ENCODE peak calls at places on chromosomes 13 and 19, in four cellular contexts. One of them, this sample, is unnamed.

GRCh38 chr13:28035146-28035782 is 46.8 kb upstream of the URAD start:
- DNase-seq in WTC11: no peak
- DNase-seq in natural killer cell: no peak
- DNase-seq in tibial nerve: no peak
- DNase-seq in this sample: no peak

GRCh38 chr13:45626731-45627374 is 11.3 kb upstream of the ERICH6B start:
- DNase-seq in tibial nerve: no peak
- DNase-seq in natural killer cell: no peak
- DNase-seq in WTC11: no peak
- DNase-seq in this sample: no peak

GRCh38 chr13:98527526-98527925 is 49.4 kb downstream of the STK24 start:
- DNase-seq in tibial nerve: no peak
- DNase-seq in natural killer cell: no peak
- DNase-seq in WTC11: no peak
- DNase-seq in this sample: no peak

GRCh38 chr13:65789815-65790214 is 1440.3 kb downstream of the PCDH9 start:
- DNase-seq in WTC11: no peak
- DNase-seq in tibial nerve: no peak
- DNase-seq in natural killer cell: no peak
- DNase-seq in this sample: no peak

GRCh38 chr13:113453962-113454361 is 674 bp upstream of the ADPRHL1 start:
- DNase-seq in tibial nerve: no peak
- DNase-seq in natural killer cell: no peak
- DNase-seq in WTC11: no peak
- DNase-seq in this sample: no peak

GRCh38 chr13:30972888-30973377 is 40.5 kb downstream of the TEX26 start:
- DNase-seq in tibial nerve: no peak
- DNase-seq in natural killer cell: no peak
- DNase-seq in WTC11: no peak
- DNase-seq in this sample: no peak

GRCh38 chr13:35598233-35598632 is 121.7 kb upstream of the MAB21L1 start:
- DNase-seq in natural killer cell: no peak
- DNase-seq in tibial nerve: no peak
- DNase-seq in WTC11: no peak
- DNase-seq in this sample: no peak

GRCh38 chr13:95262837-95263381 is 38.3 kb downstream of the ABCC4 start:
- DNase-seq in tibial nerve: no peak
- DNase-seq in WTC11: no peak
- DNase-seq in natural killer cell: no peak
- DNase-seq in this sample: no peak

GRCh38 chr19:51371186-51371690 is 1.2 kb downstream of the NKG7 start:
- DNase-seq in natural killer cell: no peak
- DNase-seq in tibial nerve: no peak
- DNase-seq in WTC11: no peak
- DNase-seq in this sample: no peak

GRCh38 chr19:55368701-55369563 is 1.3 kb downstream of the IL11 start:
- DNase-seq in tibial nerve: no peak
- DNase-seq in natural killer cell: no peak
- DNase-seq in WTC11: peak; percentile 49
- DNase-seq in this sample: no peak

GRCh38 chr19:7455600-7456296 is 33.1 kb downstream of the PEX11G start:
- DNase-seq in natural killer cell: no peak
- DNase-seq in tibial nerve: no peak
- DNase-seq in WTC11: no peak
- DNase-seq in this sample: no peak

GRCh38 chr13:80011448-80012212 is 329.3 kb downstream of the SPRY2 start:
- DNase-seq in WTC11: no peak
- DNase-seq in natural killer cell: no peak
- DNase-seq in tibial nerve: no peak
- DNase-seq in this sample: no peak

GRCh38 chr19:12952488-12953455 is 4.3 kb downstream of the GADD45GIP1 start:
- DNase-seq in natural killer cell: no peak
- DNase-seq in tibial nerve: no peak
- DNase-seq in WTC11: no peak
- DNase-seq in this sample: no peak

GRCh38 chr19:10424011-10424637 is 3.8 kb downstream of the PDE4A start:
- DNase-seq in tibial nerve: peak; percentile 60
- DNase-seq in WTC11: peak; percentile 92
- DNase-seq in natural killer cell: peak; percentile 69
- DNase-seq in this sample: peak; percentile 74

GRCh38 chr19:17281391-17282304 is at the start of gene ANKLE1:
- DNase-seq in tibial nerve: no peak
- DNase-seq in WTC11: peak; percentile 68
- DNase-seq in natural killer cell: no peak
- DNase-seq in this sample: no peak

GRCh38 chr13:63425131-63425530 is 2009.5 kb upstream of the PCDH20 start:
- DNase-seq in WTC11: no peak
- DNase-seq in natural killer cell: no peak
- DNase-seq in tibial nerve: no peak
- DNase-seq in this sample: no peak

GRCh38 chr19:1167687-1168561 is 6.1 kb downstream of the SBNO2 start:
- DNase-seq in WTC11: peak; percentile 19
- DNase-seq in tibial nerve: no peak
- DNase-seq in natural killer cell: no peak
- DNase-seq in this sample: no peak

GRCh38 chr19:40686882-40687524 is 3.4 kb downstream of the NUMBL start:
- DNase-seq in tibial nerve: no peak
- DNase-seq in natural killer cell: no peak
- DNase-seq in WTC11: no peak
- DNase-seq in this sample: no peak

GRCh38 chr19:35311901-35312665 is 16.9 kb upstream of the CD22 start:
- DNase-seq in natural killer cell: no peak
- DNase-seq in WTC11: no peak
- DNase-seq in tibial nerve: no peak
- DNase-seq in this sample: no peak

GRCh38 chr13:89748716-89749115 is 1598.8 kb upstream of the MIR17HG start:
- DNase-seq in WTC11: no peak
- DNase-seq in natural killer cell: no peak
- DNase-seq in tibial nerve: no peak
- DNase-seq in this sample: no peak

GRCh38 chr13:113809934-113810333 is 50.9 kb downstream of the TMEM255B start:
- DNase-seq in WTC11: no peak
- DNase-seq in natural killer cell: no peak
- DNase-seq in tibial nerve: no peak
- DNase-seq in this sample: no peak

GRCh38 chr13:70311175-70311574 is 202.9 kb upstream of the KLHL1 start:
- DNase-seq in natural killer cell: no peak
- DNase-seq in tibial nerve: no peak
- DNase-seq in WTC11: no peak
- DNase-seq in this sample: no peak

GRCh38 chr19:39070888-39071287 is 13.3 kb upstream of the ACP7 start:
- DNase-seq in tibial nerve: no peak
- DNase-seq in WTC11: no peak
- DNase-seq in natural killer cell: no peak
- DNase-seq in this sample: no peak

GRCh38 chr19:52991021-52991420 is 22.7 kb upstream of the ERVV-1 start:
- DNase-seq in WTC11: no peak
- DNase-seq in natural killer cell: no peak
- DNase-seq in tibial nerve: no peak
- DNase-seq in this sample: no peak

GRCh38 chr19:14116918-14117578 is 514 bp downstream of the PRKACA start:
- DNase-seq in natural killer cell: peak; percentile 41
- DNase-seq in tibial nerve: no peak
- DNase-seq in WTC11: peak; percentile 32
- DNase-seq in this sample: no peak

GRCh38 chr13:47372742-47373141 is 475.9 kb upstream of the HTR2A start:
- DNase-seq in tibial nerve: no peak
- DNase-seq in natural killer cell: no peak
- DNase-seq in WTC11: no peak
- DNase-seq in this sample: no peak

GRCh38 chr19:46015080-46015960 is 7.5 kb downstream of the PGLYRP1 start:
- DNase-seq in natural killer cell: peak; percentile 62
- DNase-seq in WTC11: peak; percentile 92
- DNase-seq in tibial nerve: no peak
- DNase-seq in this sample: peak; percentile 46

GRCh38 chr19:29576043-29576442 is 30.0 kb upstream of the POP4 start:
- DNase-seq in natural killer cell: no peak
- DNase-seq in WTC11: no peak
- DNase-seq in tibial nerve: no peak
- DNase-seq in this sample: no peak

GRCh38 chr13:28047784-28048388 is 52.5 kb downstream of the FLT3 start:
- DNase-seq in tibial nerve: no peak
- DNase-seq in WTC11: no peak
- DNase-seq in natural killer cell: no peak
- DNase-seq in this sample: no peak

GRCh38 chr19:355134-355533 is 10.5 kb upstream of the MIER2 start:
- DNase-seq in WTC11: no peak
- DNase-seq in tibial nerve: no peak
- DNase-seq in natural killer cell: no peak
- DNase-seq in this sample: no peak

GRCh38 chr19:48795855-48796142 is 15.0 kb downstream of the BCAT2 start:
- DNase-seq in tibial nerve: no peak
- DNase-seq in natural killer cell: no peak
- DNase-seq in WTC11: no peak
- DNase-seq in this sample: no peak

GRCh38 chr19:944171-944567 is 18.3 kb downstream of the ARID3A start:
- DNase-seq in natural killer cell: no peak
- DNase-seq in WTC11: no peak
- DNase-seq in tibial nerve: no peak
- DNase-seq in this sample: no peak

GRCh38 chr13:39809466-39809865 is 154.0 kb downstream of the COG6 start:
- DNase-seq in WTC11: no peak
- DNase-seq in tibial nerve: no peak
- DNase-seq in natural killer cell: no peak
- DNase-seq in this sample: no peak

GRCh38 chr19:46294475-46294874 is 2.4 kb upstream of the HIF3A start:
- DNase-seq in WTC11: no peak
- DNase-seq in tibial nerve: no peak
- DNase-seq in natural killer cell: no peak
- DNase-seq in this sample: no peak

GRCh38 chr13:51614350-51614786 is 30.1 kb downstream of the WDFY2 start:
- DNase-seq in WTC11: no peak
- DNase-seq in natural killer cell: no peak
- DNase-seq in tibial nerve: no peak
- DNase-seq in this sample: no peak

GRCh38 chr13:67330149-67330548 is 100.0 kb upstream of the PCDH9 start:
- DNase-seq in WTC11: no peak
- DNase-seq in tibial nerve: no peak
- DNase-seq in natural killer cell: no peak
- DNase-seq in this sample: no peak

DNA sequence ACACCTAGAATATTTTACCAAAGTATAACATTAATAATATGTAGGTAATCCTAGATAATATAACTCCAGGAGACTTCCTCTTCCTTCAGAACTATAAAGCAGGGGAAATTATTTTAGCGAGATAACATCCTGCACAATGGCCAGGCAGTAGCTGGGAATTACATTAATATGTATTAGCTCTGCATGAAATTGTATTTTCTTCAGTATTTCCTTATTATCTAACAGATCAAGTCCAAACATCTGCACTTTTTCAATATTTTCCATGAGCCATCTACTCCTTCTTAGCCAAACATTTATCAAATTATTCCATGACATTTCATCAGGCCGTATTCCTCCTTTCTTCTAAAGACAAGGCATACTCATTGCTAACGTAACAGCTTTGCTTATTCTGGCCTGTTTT is 98.8 kb upstream of the PCDH9 start:
- DNase-seq in natural killer cell: no peak
- DNase-seq in tibial nerve: no peak
- DNase-seq in WTC11: no peak
- DNase-seq in this sample: no peak
- TF ChIP-seq CTCF in natural killer cell: no peak
- TF ChIP-seq CTCF in tibial nerve: no peak
- TF ChIP-seq CTCF in WTC11: no peak
- TF ChIP-seq CTCF in this sample: no peak

DNA sequence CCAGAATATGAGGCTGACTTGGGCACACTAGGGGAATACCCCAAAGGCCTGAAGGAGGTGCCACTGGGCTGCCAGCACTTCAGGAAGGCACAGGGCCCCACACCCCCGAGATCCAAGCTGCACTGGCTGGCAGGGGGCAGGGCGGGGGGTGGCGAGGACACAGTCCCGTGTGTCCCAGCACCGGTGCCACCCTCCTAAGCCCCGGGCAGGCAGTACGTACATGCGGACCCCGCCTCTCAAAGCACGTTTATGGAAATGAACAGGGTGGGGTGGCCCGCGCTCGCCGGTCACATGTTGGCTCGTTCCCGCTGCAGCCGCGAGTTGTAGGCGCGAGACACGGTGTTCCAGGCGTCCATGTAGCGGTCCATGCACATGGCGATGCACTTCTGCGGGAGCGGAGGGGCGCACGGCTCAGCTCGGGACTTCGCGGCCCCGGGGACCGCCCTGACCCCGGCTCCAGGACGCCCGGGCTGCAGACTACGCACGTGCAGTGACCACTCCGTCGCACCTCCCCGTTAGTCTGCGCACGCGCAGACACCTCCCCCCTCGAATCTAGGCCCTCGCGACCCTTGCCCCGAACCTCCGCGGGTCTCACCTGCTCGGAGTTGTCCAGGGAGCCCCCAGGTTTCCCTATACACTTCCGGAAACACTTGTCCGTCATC is 594 bp downstream of the TIMM13 start:
- DNase-seq in tibial nerve: no peak
- DNase-seq in WTC11: peak; percentile 61
- DNase-seq in natural killer cell: peak; percentile 29
- DNase-seq in this sample: no peak
- TF ChIP-seq CTCF in tibial nerve: no peak
- TF ChIP-seq CTCF in WTC11: no peak
- TF ChIP-seq CTCF in natural killer cell: no peak
- TF ChIP-seq CTCF in this sample: no peak

GRCh38 chr19:19320362-19321142 is at the start of the genes MAU2 and SUGP1:
- DNase-seq in WTC11: peak; percentile 90
- DNase-seq in natural killer cell: peak; percentile 85
- DNase-seq in tibial nerve: peak; percentile 74
- DNase-seq in this sample: peak; percentile 75
- TF ChIP-seq CTCF in WTC11: no peak
- TF ChIP-seq CTCF in natural killer cell: peak; percentile 25
- TF ChIP-seq CTCF in tibial nerve: peak; percentile 37
- TF ChIP-seq CTCF in this sample: no peak

DNA sequence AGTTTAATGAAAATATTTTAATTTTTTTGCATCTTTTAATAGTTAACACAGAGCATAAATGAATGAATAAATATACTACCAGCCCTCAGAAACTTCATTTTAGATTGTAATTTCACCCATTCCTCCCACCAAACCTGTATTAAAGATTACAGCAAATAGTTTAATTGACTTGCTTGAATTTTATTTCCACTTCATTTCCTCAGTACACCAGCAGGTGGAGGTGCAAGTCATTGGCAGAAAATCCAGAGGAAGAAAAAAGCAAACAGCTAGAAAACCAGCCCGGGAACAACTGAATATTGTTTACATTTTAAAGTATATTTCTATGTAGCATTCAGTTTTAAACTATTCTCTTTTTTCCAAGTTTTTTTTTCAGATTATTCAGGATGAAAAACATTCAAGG is 177.8 kb downstream of the OLFM4 start:
- DNase-seq in WTC11: no peak
- DNase-seq in natural killer cell: no peak
- DNase-seq in tibial nerve: no peak
- DNase-seq in this sample: no peak
- TF ChIP-seq CTCF in WTC11: peak; percentile 45
- TF ChIP-seq CTCF in natural killer cell: no peak
- TF ChIP-seq CTCF in tibial nerve: peak; percentile 24
- TF ChIP-seq CTCF in this sample: no peak